ENCODE peak calls at places on chromosome 18, in ten cellular contexts. N is K562, F is gastrocnemius medialis, U is stomach, S is ovary, L is Peyer's patch, T is sigmoid colon, H is spleen, A is breast epithelium, Z is adrenal gland. J is an unnamed sample.

GRCh38 chr18:36744261-36744876 is 84.4 kb downstream of the TPGS2 start:
- DNase-seq in Z (no peak), A (no peak), N (no peak), F (no peak), S (no peak), H (no peak), T (no peak), U (no peak), L (no peak), J (no peak)

GRCh38 chr18:59233017-59233410 is 13.1 kb downstream of the GRP start:
- DNase-seq in T (no peak), L (no peak), N (no peak), U (no peak), S (no peak), H (no peak), A (no peak), Z (no peak), F (no peak), J (no peak)

GRCh38 chr18:9898792-9899549 is 13.2 kb downstream of the TXNDC2 start:
- DNase-seq in U (no peak), L (no peak), Z (peak; percentile 29), F (no peak), A (no peak), S (no peak), N (peak; percentile 52), T (no peak), H (no peak), J (no peak)

GRCh38 chr18:27276886-27277285 is 91.8 kb upstream of the CHST9 start:
- DNase-seq in T (no peak), H (no peak), A (no peak), N (no peak), S (no peak), Z (no peak), L (no peak), U (no peak), F (no peak), J (no peak)

GRCh38 chr18:37484893-37485834 is 80.4 kb downstream of the CELF4 start:
- DNase-seq in L (no peak), N (peak; percentile 83), T (no peak), Z (peak; percentile 43), U (no peak), S (peak; percentile 54), F (no peak), A (no peak), H (no peak), J (no peak)

GRCh38 chr18:58754544-58755068 is 83.3 kb downstream of the MALT1 start:
- DNase-seq in F (peak; percentile 62), Z (peak; percentile 26), L (peak; percentile 58), S (no peak), N (no peak), A (no peak), T (no peak), U (no peak), H (peak; percentile 78), J (no peak)

GRCh38 chr18:4658804-4659203 is 203.7 kb upstream of the DLGAP1 start:
- DNase-seq in T (no peak), H (no peak), A (no peak), L (no peak), U (no peak), S (no peak), Z (no peak), N (no peak), F (no peak), J (no peak)

GRCh38 chr18:59672125-59672769 is 25.0 kb downstream of the CCBE1 start:
- DNase-seq in L (no peak), Z (peak; percentile 48), F (no peak), A (peak; percentile 26), N (no peak), H (no peak), U (no peak), S (no peak), T (peak; percentile 75), J (peak; percentile 35)

GRCh38 chr18:48987821-48988220 is 37.1 kb upstream of the SMAD7 start:
- DNase-seq in A (no peak), Z (no peak), T (no peak), S (no peak), H (no peak), U (no peak), F (no peak), N (no peak), L (no peak), J (no peak)

GRCh38 chr18:57660961-57661360 is 39.3 kb upstream of the NARS1 start:
- DNase-seq in F (no peak), L (no peak), A (no peak), T (no peak), H (no peak), N (peak; percentile 21), S (no peak), U (no peak), Z (no peak), J (no peak)

GRCh38 chr18:46247938-46248337 is 143.8 kb downstream of the HAUS1 start:
- DNase-seq in U (no peak), L (no peak), T (no peak), Z (no peak), F (no peak), N (no peak), A (no peak), S (no peak), H (no peak), J (no peak)

GRCh38 chr18:59765343-59765742 is 68.1 kb upstream of the CCBE1 start:
- DNase-seq in N (no peak), L (no peak), Z (no peak), S (no peak), F (no peak), U (no peak), T (no peak), A (no peak), H (no peak), J (no peak)

GRCh38 chr18:52700757-52701156 is 360.8 kb downstream of the DCC start:
- DNase-seq in Z (no peak), U (no peak), T (no peak), S (no peak), A (no peak), L (no peak), H (no peak), F (no peak), N (no peak), J (no peak)

GRCh38 chr18:52700116-52700515 is 360.1 kb downstream of the DCC start:
- DNase-seq in F (no peak), H (no peak), Z (no peak), S (no peak), A (no peak), U (no peak), N (no peak), L (no peak), T (no peak), J (no peak)

GRCh38 chr18:52694804-52695203 is 354.8 kb downstream of the DCC start:
- DNase-seq in T (no peak), L (no peak), A (no peak), S (no peak), F (no peak), N (no peak), H (no peak), Z (no peak), U (no peak), J (no peak)
- TF ChIP-seq CTCF in T (no peak), L (peak; percentile 34), A (no peak), S (no peak), F (no peak), N (no peak), H (no peak), Z (no peak), U (no peak), J (no peak)

DNA sequence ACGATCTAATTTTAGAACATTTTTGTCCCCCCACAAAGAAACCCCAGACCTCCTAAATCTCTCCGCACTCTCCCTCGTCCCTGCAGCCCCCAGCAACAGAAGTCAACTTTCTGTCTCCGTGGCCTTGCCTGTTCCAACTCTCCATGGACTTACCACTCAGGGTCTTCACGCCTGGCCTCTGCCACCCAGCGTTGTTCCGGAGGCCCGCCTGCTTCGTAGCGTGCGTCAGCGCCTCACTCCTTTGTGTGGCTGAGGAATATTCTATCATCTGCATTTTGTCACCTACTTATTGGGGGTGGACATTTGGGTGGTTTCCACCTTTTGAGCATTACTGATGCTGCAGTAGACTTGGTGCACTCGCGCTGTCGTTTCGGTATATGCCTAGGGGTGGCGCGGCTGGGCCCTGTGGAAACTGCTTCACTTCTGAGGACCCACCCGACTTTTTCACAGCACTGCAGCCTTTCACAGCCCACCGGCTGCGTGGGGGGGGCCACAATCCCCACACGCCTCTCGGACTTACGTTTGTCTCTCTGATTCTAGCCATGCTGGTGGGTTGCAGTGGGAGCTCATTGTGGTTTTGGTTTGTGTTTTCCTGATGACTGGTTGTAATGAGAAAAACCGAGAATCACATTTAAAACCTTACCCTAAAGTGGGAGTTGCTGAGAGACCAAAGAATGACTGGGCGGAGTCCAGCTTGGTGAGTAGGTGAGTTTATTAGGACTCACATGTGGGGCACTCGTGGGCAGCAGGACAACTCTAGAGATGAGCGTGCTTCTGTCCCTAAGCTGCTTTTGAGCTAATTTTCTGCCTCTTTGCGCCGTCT is 1.4 kb upstream of the HSBP1L1 start:
- DNase-seq in Z (no peak), U (no peak), L (peak; percentile 73), T (peak; percentile 43), F (no peak), S (no peak), N (no peak), A (no peak), H (no peak), J (no peak)
- TF ChIP-seq POLR2A in Z (no peak), U (no peak), L (no peak), T (no peak), F (no peak), S (no peak), N (no peak), A (no peak), H (no peak), J (no peak)

DNA sequence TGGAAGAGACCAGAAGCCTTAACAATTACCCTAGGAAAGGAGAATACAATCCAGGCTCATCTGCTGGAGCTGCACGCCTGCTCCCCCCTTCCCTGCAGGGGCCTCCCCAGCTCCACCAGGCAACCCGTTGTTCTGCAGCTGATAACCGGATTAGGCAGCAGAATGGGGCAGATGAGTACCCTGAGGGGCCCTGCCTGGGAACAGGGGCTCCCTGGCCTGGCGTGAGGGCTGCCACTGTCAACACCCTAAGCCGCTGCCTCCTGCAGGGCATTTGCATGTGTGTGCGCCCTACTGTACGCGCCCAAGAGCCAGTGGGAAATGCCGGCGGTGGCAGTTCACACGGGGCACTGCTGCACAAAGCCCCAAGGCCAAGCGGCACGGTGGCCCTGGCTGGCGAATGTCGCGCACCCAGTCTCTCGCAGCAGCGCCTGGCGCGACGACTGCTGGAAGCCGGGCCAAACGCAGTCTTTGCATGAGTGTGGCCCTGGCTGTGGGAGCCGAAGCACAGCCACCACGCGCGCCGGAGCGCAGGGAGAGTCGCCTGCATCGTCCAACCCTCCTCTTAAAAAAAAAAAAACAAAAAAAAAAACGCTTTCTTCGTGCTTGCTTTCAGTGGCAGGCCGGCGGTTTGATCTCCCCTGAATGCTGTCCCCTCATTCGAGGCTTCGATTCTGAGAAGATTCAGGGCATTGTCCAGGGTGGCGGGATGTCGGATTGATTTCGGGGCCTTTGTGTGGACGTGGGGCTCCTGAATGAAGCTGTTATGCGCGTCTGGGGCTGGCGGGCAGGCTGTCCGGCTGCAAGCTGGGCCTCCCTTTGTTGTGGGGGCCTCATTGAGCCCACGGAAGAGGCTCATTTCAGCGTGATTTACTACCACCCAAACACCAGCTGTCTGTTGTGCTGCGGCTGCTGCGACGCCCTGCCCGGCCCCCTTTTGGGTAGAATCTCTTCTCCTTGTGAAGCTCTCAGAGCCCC is 63.8 kb downstream of the SETBP1 start:
- DNase-seq in L (no peak), U (no peak), Z (peak; percentile 46), A (no peak), T (peak; percentile 75), F (peak; percentile 68), H (peak; percentile 78), S (peak; percentile 41), N (peak; percentile 14), J (no peak)
- TF ChIP-seq CTCF in L (no peak), U (no peak), Z (no peak), A (no peak), T (no peak), F (no peak), H (no peak), S (no peak), N (no peak), J (no peak)

GRCh38 chr18:76490701-76491171 is 4.3 kb downstream of the ZNF516 start:
- DNase-seq in F (peak; percentile 53), N (no peak), U (peak; percentile 76), T (peak; percentile 81), L (peak; percentile 79), A (peak; percentile 65), S (peak; percentile 72), Z (peak; percentile 52), H (peak; percentile 92), J (peak; percentile 63)
- TF ChIP-seq POLR2A in F (no peak), N (no peak), U (no peak), T (no peak), L (no peak), A (no peak), S (no peak), Z (peak; percentile 27), H (no peak), J (no peak)